ENCODE peak calls at places on chromosomes 4 and X, in ten cellular contexts. One of them, this sample, is unnamed.

GRCh38 chr4:133178960-133179359 is 29.9 kb downstream of the PCDH10 start:
- DNase-seq in CD4-positive, alpha-beta memory T cell: no peak
- DNase-seq in BE2C: no peak
- DNase-seq in CD4-positive, CD25-positive, alpha-beta regulatory T cell: no peak
- DNase-seq in DND-41: no peak
- DNase-seq in Peyer's patch: no peak
- DNase-seq in pancreas: no peak
- DNase-seq in tibial nerve: no peak
- DNase-seq in iPS DF 6.9: no peak
- DNase-seq in sigmoid colon: no peak
- DNase-seq in this sample: no peak

GRCh38 chr4:17812125-17812524 is 1.3 kb downstream of the NCAPG start:
- DNase-seq in pancreas: no peak
- DNase-seq in sigmoid colon: no peak
- DNase-seq in DND-41: no peak
- DNase-seq in iPS DF 6.9: no peak
- DNase-seq in CD4-positive, alpha-beta memory T cell: no peak
- DNase-seq in tibial nerve: no peak
- DNase-seq in Peyer's patch: no peak
- DNase-seq in CD4-positive, CD25-positive, alpha-beta regulatory T cell: peak; percentile 11
- DNase-seq in BE2C: no peak
- DNase-seq in this sample: no peak

GRCh38 chrX:153958605-153959004 is 13.0 kb downstream of the HCFC1 start:
- DNase-seq in CD4-positive, alpha-beta memory T cell: no peak
- DNase-seq in sigmoid colon: peak; percentile 62
- DNase-seq in BE2C: no peak
- DNase-seq in pancreas: peak; percentile 17
- DNase-seq in tibial nerve: no peak
- DNase-seq in CD4-positive, CD25-positive, alpha-beta regulatory T cell: no peak
- DNase-seq in DND-41: no peak
- DNase-seq in iPS DF 6.9: no peak
- DNase-seq in Peyer's patch: no peak
- DNase-seq in this sample: no peak

GRCh38 chr4:6230827-6231662 is 30.7 kb upstream of the JAKMIP1 start:
- DNase-seq in CD4-positive, alpha-beta memory T cell: no peak
- DNase-seq in CD4-positive, CD25-positive, alpha-beta regulatory T cell: no peak
- DNase-seq in iPS DF 6.9: no peak
- DNase-seq in DND-41: no peak
- DNase-seq in pancreas: no peak
- DNase-seq in Peyer's patch: peak; percentile 33
- DNase-seq in tibial nerve: no peak
- DNase-seq in sigmoid colon: peak; percentile 57
- DNase-seq in BE2C: no peak
- DNase-seq in this sample: no peak

GRCh38 chr4:128358231-128358902 is 70.8 kb upstream of the PGRMC2 start:
- DNase-seq in Peyer's patch: no peak
- DNase-seq in CD4-positive, alpha-beta memory T cell: no peak
- DNase-seq in BE2C: no peak
- DNase-seq in iPS DF 6.9: no peak
- DNase-seq in CD4-positive, CD25-positive, alpha-beta regulatory T cell: no peak
- DNase-seq in pancreas: no peak
- DNase-seq in sigmoid colon: no peak
- DNase-seq in tibial nerve: no peak
- DNase-seq in DND-41: no peak
- DNase-seq in this sample: peak; percentile 87

GRCh38 chr4:10275696-10276095 is 159.1 kb upstream of the WDR1 start:
- DNase-seq in tibial nerve: no peak
- DNase-seq in iPS DF 6.9: no peak
- DNase-seq in sigmoid colon: no peak
- DNase-seq in BE2C: no peak
- DNase-seq in pancreas: no peak
- DNase-seq in DND-41: no peak
- DNase-seq in CD4-positive, CD25-positive, alpha-beta regulatory T cell: no peak
- DNase-seq in CD4-positive, alpha-beta memory T cell: no peak
- DNase-seq in Peyer's patch: no peak
- DNase-seq in this sample: no peak

GRCh38 chr4:138875886-138876608 is 139.5 kb upstream of the NOCT start:
- DNase-seq in iPS DF 6.9: no peak
- DNase-seq in sigmoid colon: no peak
- DNase-seq in CD4-positive, CD25-positive, alpha-beta regulatory T cell: no peak
- DNase-seq in tibial nerve: no peak
- DNase-seq in BE2C: no peak
- DNase-seq in CD4-positive, alpha-beta memory T cell: no peak
- DNase-seq in Peyer's patch: no peak
- DNase-seq in pancreas: no peak
- DNase-seq in DND-41: no peak
- DNase-seq in this sample: peak; percentile 93

GRCh38 chrX:80335062-80335830 is 85.0 kb upstream of the TENT5D start:
- DNase-seq in Peyer's patch: peak; percentile 67
- DNase-seq in sigmoid colon: peak; percentile 66
- DNase-seq in BE2C: peak; percentile 48
- DNase-seq in DND-41: no peak
- DNase-seq in CD4-positive, CD25-positive, alpha-beta regulatory T cell: no peak
- DNase-seq in tibial nerve: peak; percentile 38
- DNase-seq in iPS DF 6.9: peak; percentile 13
- DNase-seq in CD4-positive, alpha-beta memory T cell: no peak
- DNase-seq in pancreas: peak; percentile 64
- DNase-seq in this sample: no peak

GRCh38 chr4:74932832-74933561 is at the start of gene PARM1:
- DNase-seq in tibial nerve: peak; percentile 63
- DNase-seq in CD4-positive, CD25-positive, alpha-beta regulatory T cell: peak; percentile 30
- DNase-seq in BE2C: peak; percentile 95
- DNase-seq in DND-41: no peak
- DNase-seq in CD4-positive, alpha-beta memory T cell: no peak
- DNase-seq in Peyer's patch: peak; percentile 91
- DNase-seq in sigmoid colon: peak; percentile 95
- DNase-seq in pancreas: peak; percentile 96
- DNase-seq in iPS DF 6.9: peak; percentile 41
- DNase-seq in this sample: peak; percentile 42

GRCh38 chr4:187992971-187993370 is 2.6 kb upstream of the ZFP42 start:
- DNase-seq in iPS DF 6.9: no peak
- DNase-seq in Peyer's patch: no peak
- DNase-seq in pancreas: no peak
- DNase-seq in tibial nerve: no peak
- DNase-seq in sigmoid colon: no peak
- DNase-seq in BE2C: no peak
- DNase-seq in CD4-positive, alpha-beta memory T cell: no peak
- DNase-seq in DND-41: no peak
- DNase-seq in CD4-positive, CD25-positive, alpha-beta regulatory T cell: no peak
- DNase-seq in this sample: no peak

GRCh38 chr4:8515316-8516060 is 64.7 kb upstream of the GPR78 start:
- DNase-seq in Peyer's patch: no peak
- DNase-seq in BE2C: no peak
- DNase-seq in CD4-positive, CD25-positive, alpha-beta regulatory T cell: no peak
- DNase-seq in sigmoid colon: peak; percentile 12
- DNase-seq in tibial nerve: no peak
- DNase-seq in DND-41: no peak
- DNase-seq in iPS DF 6.9: no peak
- DNase-seq in pancreas: no peak
- DNase-seq in CD4-positive, alpha-beta memory T cell: no peak
- DNase-seq in this sample: peak; percentile 74

GRCh38 chr4:158760866-158761265 is 8.0 kb upstream of the FNIP2 start:
- DNase-seq in sigmoid colon: no peak
- DNase-seq in iPS DF 6.9: no peak
- DNase-seq in DND-41: no peak
- DNase-seq in tibial nerve: no peak
- DNase-seq in Peyer's patch: no peak
- DNase-seq in pancreas: no peak
- DNase-seq in BE2C: no peak
- DNase-seq in CD4-positive, CD25-positive, alpha-beta regulatory T cell: no peak
- DNase-seq in CD4-positive, alpha-beta memory T cell: no peak
- DNase-seq in this sample: no peak

GRCh38 chr4:119748853-119749252 is 120.2 kb upstream of the PDE5A start:
- DNase-seq in CD4-positive, CD25-positive, alpha-beta regulatory T cell: no peak
- DNase-seq in pancreas: no peak
- DNase-seq in DND-41: no peak
- DNase-seq in iPS DF 6.9: no peak
- DNase-seq in tibial nerve: no peak
- DNase-seq in CD4-positive, alpha-beta memory T cell: no peak
- DNase-seq in BE2C: no peak
- DNase-seq in Peyer's patch: no peak
- DNase-seq in sigmoid colon: no peak
- DNase-seq in this sample: no peak

GRCh38 chr4:64713256-64713840 is 304.1 kb upstream of the TECRL start:
- DNase-seq in Peyer's patch: no peak
- DNase-seq in pancreas: no peak
- DNase-seq in BE2C: no peak
- DNase-seq in CD4-positive, CD25-positive, alpha-beta regulatory T cell: peak; percentile 16
- DNase-seq in tibial nerve: no peak
- DNase-seq in CD4-positive, alpha-beta memory T cell: no peak
- DNase-seq in iPS DF 6.9: no peak
- DNase-seq in DND-41: no peak
- DNase-seq in sigmoid colon: no peak
- DNase-seq in this sample: no peak

GRCh38 chrX:11913001-11913400 is 155.0 kb downstream of the MSL3 start:
- DNase-seq in Peyer's patch: no peak
- DNase-seq in sigmoid colon: no peak
- DNase-seq in CD4-positive, alpha-beta memory T cell: no peak
- DNase-seq in pancreas: no peak
- DNase-seq in CD4-positive, CD25-positive, alpha-beta regulatory T cell: no peak
- DNase-seq in BE2C: no peak
- DNase-seq in iPS DF 6.9: no peak
- DNase-seq in DND-41: no peak
- DNase-seq in tibial nerve: no peak
- DNase-seq in this sample: peak; percentile 11

GRCh38 chr4:52869196-52869595 is 7.1 kb downstream of the RASL11B start:
- DNase-seq in pancreas: no peak
- DNase-seq in CD4-positive, CD25-positive, alpha-beta regulatory T cell: no peak
- DNase-seq in sigmoid colon: peak; percentile 70
- DNase-seq in DND-41: no peak
- DNase-seq in tibial nerve: no peak
- DNase-seq in Peyer's patch: no peak
- DNase-seq in CD4-positive, alpha-beta memory T cell: no peak
- DNase-seq in BE2C: peak; percentile 98
- DNase-seq in iPS DF 6.9: no peak
- DNase-seq in this sample: no peak
- H3K4me1 ChIP-seq in pancreas: no peaks in the 10 kb centered on the region
- H3K4me1 ChIP-seq in CD4-positive, CD25-positive, alpha-beta regulatory T cell: no peaks in the 10 kb centered on the region
- H3K4me1 ChIP-seq in sigmoid colon: peaks cover 47% of the 10 kb centered on the region
- H3K4me1 ChIP-seq in DND-41: no peaks in the 10 kb centered on the region
- H3K4me1 ChIP-seq in tibial nerve: no peaks in the 10 kb centered on the region
- H3K4me1 ChIP-seq in Peyer's patch: no peaks in the 10 kb centered on the region
- H3K4me1 ChIP-seq in CD4-positive, alpha-beta memory T cell: no peaks in the 10 kb centered on the region
- H3K4me1 ChIP-seq in BE2C: peaks cover 59% of the 10 kb centered on the region
- H3K4me1 ChIP-seq in iPS DF 6.9: peaks cover 5% of the 10 kb centered on the region
- H3K4me1 ChIP-seq in this sample: peaks cover 10% of the 10 kb centered on the region

DNA sequence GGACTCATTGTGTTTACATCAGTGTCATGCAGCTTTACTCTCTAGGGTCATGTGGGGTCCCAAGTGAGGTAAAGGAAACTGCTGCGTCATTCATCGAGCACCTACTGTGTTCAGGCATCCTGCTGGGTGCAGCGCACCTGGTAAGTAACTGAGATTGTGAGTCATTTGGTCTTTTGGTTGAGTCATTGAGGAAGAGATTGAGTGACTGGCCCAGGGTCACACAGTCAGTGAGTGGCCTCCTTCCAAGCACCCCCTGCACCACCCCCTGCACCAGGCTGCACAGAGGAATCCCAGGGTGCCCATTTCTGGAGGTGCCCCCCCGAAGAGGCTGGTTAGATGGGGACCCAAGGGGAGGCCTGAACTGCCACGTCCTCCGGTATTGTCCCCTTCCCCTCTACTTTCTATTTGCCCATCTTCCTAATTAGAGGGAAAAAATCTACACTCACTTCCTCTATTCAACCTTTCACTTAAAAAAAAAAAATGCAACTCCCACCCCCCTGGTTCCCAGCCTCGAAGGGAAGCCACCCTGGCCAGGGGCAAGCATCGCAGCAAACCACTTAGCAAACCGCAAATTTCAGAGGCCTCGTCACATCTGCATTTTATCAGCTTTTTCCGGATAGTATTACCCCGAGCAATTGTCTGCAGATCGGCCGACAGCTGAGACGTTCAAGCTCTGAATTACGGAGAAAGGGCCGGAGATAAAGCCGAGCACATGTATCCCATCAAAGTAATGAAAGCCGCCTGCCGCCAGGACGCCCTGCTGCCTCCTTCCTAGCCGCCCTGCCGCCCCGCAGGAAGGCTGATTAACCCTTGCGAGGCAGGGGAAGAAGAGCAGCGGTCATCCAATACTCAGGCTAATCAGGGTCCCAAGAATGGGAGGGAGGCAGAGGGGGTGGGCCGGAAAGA is 96.3 kb upstream of the MSX1 start:
- DNase-seq in DND-41: peak; percentile 21
- DNase-seq in tibial nerve: no peak
- DNase-seq in Peyer's patch: no peak
- DNase-seq in pancreas: no peak
- DNase-seq in iPS DF 6.9: no peak
- DNase-seq in BE2C: peak; percentile 77
- DNase-seq in sigmoid colon: no peak
- DNase-seq in CD4-positive, CD25-positive, alpha-beta regulatory T cell: peak; percentile 68
- DNase-seq in CD4-positive, alpha-beta memory T cell: no peak
- DNase-seq in this sample: no peak
- H3K4me3 ChIP-seq in DND-41: no peak overlapping the region
- H3K4me3 ChIP-seq in tibial nerve: no peak overlapping the region
- H3K4me3 ChIP-seq in Peyer's patch: no peak overlapping the region
- H3K4me3 ChIP-seq in pancreas: no peak overlapping the region
- H3K4me3 ChIP-seq in iPS DF 6.9: no peak overlapping the region
- H3K4me3 ChIP-seq in BE2C: no peak overlapping the region
- H3K4me3 ChIP-seq in sigmoid colon: no peak overlapping the region
- H3K4me3 ChIP-seq in CD4-positive, CD25-positive, alpha-beta regulatory T cell: peak overlapping the region; percentile 45
- H3K4me3 ChIP-seq in CD4-positive, alpha-beta memory T cell: no peak overlapping the region
- H3K4me3 ChIP-seq in this sample: no peak overlapping the region

DNA sequence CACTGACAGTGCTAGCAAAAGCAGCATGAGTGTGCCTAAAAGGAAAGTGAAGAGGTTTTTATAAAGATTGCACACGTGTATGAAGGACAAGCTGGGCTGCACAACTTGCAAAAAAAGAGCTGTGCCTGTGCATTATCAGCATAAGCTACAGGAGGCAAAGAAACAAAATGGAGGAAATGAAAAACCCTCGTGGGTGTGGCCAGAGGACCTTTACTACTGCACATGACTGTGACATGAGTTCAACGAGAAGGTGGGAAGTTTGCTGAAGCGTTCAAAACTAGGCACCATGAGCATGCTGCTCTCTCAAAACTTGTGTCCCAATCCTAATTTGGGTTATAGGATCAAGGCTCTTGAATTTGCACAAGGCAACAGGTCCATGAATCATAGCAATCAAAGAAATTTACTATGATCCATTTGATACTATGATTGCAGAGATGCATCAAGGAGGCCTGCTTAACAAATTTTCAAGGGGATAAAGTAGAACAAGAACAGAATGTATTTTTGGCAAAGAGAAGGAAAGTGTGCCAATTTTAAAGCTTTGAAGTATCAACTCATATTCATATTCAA is 38.1 kb upstream of the CXorf38 start:
- DNase-seq in iPS DF 6.9: no peak
- DNase-seq in DND-41: no peak
- DNase-seq in Peyer's patch: no peak
- DNase-seq in BE2C: no peak
- DNase-seq in pancreas: no peak
- DNase-seq in sigmoid colon: no peak
- DNase-seq in tibial nerve: no peak
- DNase-seq in CD4-positive, alpha-beta memory T cell: no peak
- DNase-seq in CD4-positive, CD25-positive, alpha-beta regulatory T cell: peak; percentile 26
- DNase-seq in this sample: no peak
- H3K4me1 ChIP-seq in iPS DF 6.9: no peaks in the 10 kb centered on the region
- H3K4me1 ChIP-seq in DND-41: no peaks in the 10 kb centered on the region
- H3K4me1 ChIP-seq in Peyer's patch: no peaks in the 10 kb centered on the region
- H3K4me1 ChIP-seq in BE2C: no peaks in the 10 kb centered on the region
- H3K4me1 ChIP-seq in pancreas: no peaks in the 10 kb centered on the region
- H3K4me1 ChIP-seq in sigmoid colon: no peaks in the 10 kb centered on the region
- H3K4me1 ChIP-seq in tibial nerve: no peaks in the 10 kb centered on the region
- H3K4me1 ChIP-seq in CD4-positive, alpha-beta memory T cell: peaks cover 5% of the 10 kb centered on the region
- H3K4me1 ChIP-seq in CD4-positive, CD25-positive, alpha-beta regulatory T cell: no peaks in the 10 kb centered on the region
- H3K4me1 ChIP-seq in this sample: no peaks in the 10 kb centered on the region

GRCh38 chr4:3287972-3288570 is 4.8 kb upstream of the RGS12 start:
- DNase-seq in DND-41: no peak
- DNase-seq in tibial nerve: no peak
- DNase-seq in CD4-positive, alpha-beta memory T cell: no peak
- DNase-seq in iPS DF 6.9: no peak
- DNase-seq in sigmoid colon: peak; percentile 66
- DNase-seq in CD4-positive, CD25-positive, alpha-beta regulatory T cell: no peak
- DNase-seq in BE2C: no peak
- DNase-seq in Peyer's patch: no peak
- DNase-seq in pancreas: no peak
- DNase-seq in this sample: peak; percentile 25
- H3K4me3 ChIP-seq in DND-41: no peak overlapping the region
- H3K4me3 ChIP-seq in tibial nerve: no peak overlapping the region
- H3K4me3 ChIP-seq in CD4-positive, alpha-beta memory T cell: no peak overlapping the region
- H3K4me3 ChIP-seq in iPS DF 6.9: no peak overlapping the region
- H3K4me3 ChIP-seq in sigmoid colon: no peak overlapping the region
- H3K4me3 ChIP-seq in CD4-positive, CD25-positive, alpha-beta regulatory T cell: no peak overlapping the region
- H3K4me3 ChIP-seq in BE2C: no peak overlapping the region
- H3K4me3 ChIP-seq in Peyer's patch: no peak overlapping the region
- H3K4me3 ChIP-seq in pancreas: no peak overlapping the region
- H3K4me3 ChIP-seq in this sample: no peak overlapping the region

This sample was measured in SJSA1.